ENCODE peak calls at places on chromosomes 2 and 18, in six cellular contexts. Y, Q, V, G, U and J are unnamed samples.
A peak's percentile ranks its signal among the peaks of the same experiment; 100 is the strongest.

GRCh38 chr2:212777020-212777491 is 238.5 kb upstream of the ERBB4 start:
- DNase-seq in V (peak; percentile 63), Q (peak; percentile 13), U (peak; percentile 6), Y (no peak), G (peak; percentile 41), J (peak; percentile 64)

GRCh38 chr2:58448065-58448507 is 207.0 kb upstream of the FANCL start:
- DNase-seq in V (peak; percentile 72), U (peak; percentile 88), G (peak; percentile 72), Q (peak; percentile 62), Y (no peak), J (peak; percentile 80)

GRCh38 chr2:189171956-189172609 is 7.5 kb downstream of the COL5A2 start:
- DNase-seq in G (no peak), V (no peak), Q (no peak), Y (no peak), U (no peak), J (peak; percentile 35)

GRCh38 chr2:102932521-102932920 is 170.7 kb downstream of the TMEM182 start:
- DNase-seq in V (no peak), U (no peak), Q (no peak), G (no peak), Y (no peak), J (no peak)

GRCh38 chr2:203683932-203684556 is 22.4 kb upstream of the CD28 start:
- DNase-seq in Y (peak; percentile 54), U (no peak), V (peak; percentile 87), G (peak; percentile 97), Q (peak; percentile 39), J (peak; percentile 97)

GRCh38 chr18:48161911-48162698 is 231.6 kb upstream of the SMAD2 start:
- DNase-seq in V (no peak), U (no peak), Y (no peak), G (peak; percentile 15), Q (no peak), J (no peak)

GRCh38 chr2:228938629-228939028 is 332.5 kb downstream of the PID1 start:
- DNase-seq in Q (peak; percentile 1), V (peak; percentile 20), Y (no peak), U (no peak), G (peak; percentile 10), J (peak; percentile 26)

GRCh38 chr2:71811726-71812125 is 335.9 kb downstream of the CYP26B1 start:
- DNase-seq in Q (no peak), Y (no peak), U (no peak), G (no peak), V (no peak), J (no peak)

GRCh38 chr2:134669731-134670669 is 48.8 kb downstream of the TMEM163 start:
- DNase-seq in U (no peak), V (no peak), G (no peak), Q (no peak), Y (no peak), J (no peak)

GRCh38 chr2:237617305-237617982 is 9.9 kb upstream of the LRRFIP1 start:
- DNase-seq in V (no peak), Y (no peak), Q (no peak), G (no peak), U (no peak), J (no peak)

GRCh38 chr18:8632386-8632785 is 23.1 kb downstream of the RAB12 start:
- DNase-seq in Y (no peak), U (no peak), V (no peak), G (no peak), Q (no peak), J (no peak)

GRCh38 chr2:74497777-74498499 is 1.5 kb downstream of the LBX2 start:
- DNase-seq in G (no peak), V (no peak), Y (no peak), Q (no peak), U (no peak), J (no peak)

GRCh38 chr2:232335859-232336215 is 42.7 kb upstream of the ALPP start:
- DNase-seq in U (no peak), G (no peak), Y (no peak), Q (no peak), V (no peak), J (no peak)

GRCh38 chr2:95010126-95010525 is 15.4 kb upstream of the MAL start:
- DNase-seq in Y (no peak), V (no peak), G (no peak), Q (no peak), U (no peak), J (no peak)

GRCh38 chr2:54895735-54896134 is 154.5 kb downstream of the RTN4 start:
- DNase-seq in G (peak; percentile 40), Q (peak; percentile 15), U (no peak), V (peak; percentile 45), Y (no peak), J (peak; percentile 46)

GRCh38 chr2:197675246-197675645 is at the start of gene RFTN2:
- DNase-seq in Y (no peak), V (no peak), U (no peak), Q (no peak), G (peak; percentile 27), J (peak; percentile 34)
- H3K4me3 ChIP-seq in Y (peak within 1 kb of the TSS; percentile 59), V (peak within 1 kb of the TSS; percentile 55), U (no peak within 1 kb of the TSS), Q (peak within 1 kb of the TSS; percentile 49), G (peak within 1 kb of the TSS; percentile 64), J (peak within 1 kb of the TSS; percentile 70)

GRCh38 chr2:176269319-176270099 is at the start of gene MTX2:
- DNase-seq in Y (no peak), U (peak; percentile 57), G (peak; percentile 73), V (peak; percentile 55), Q (no peak), J (peak; percentile 69)

GRCh38 chr2:176270100-176270750 is 983 bp downstream of the MTX2 start:
- DNase-seq in Q (no peak), G (no peak), Y (no peak), V (no peak), U (no peak), J (no peak)

GRCh38 chr2:176268976-176269318 is 295 bp upstream of the MTX2 start:
- DNase-seq in Y (no peak), U (no peak), G (no peak), V (no peak), Q (no peak), J (no peak)

GRCh38 chr2:176272870-176273269 is 3.6 kb downstream of the MTX2 start:
- DNase-seq in U (no peak), Y (no peak), G (no peak), Q (no peak), V (no peak), J (no peak)
- TF ChIP-seq CTCF in U (no peak), Y (no peak), G (no peak), Q (no peak), V (no peak), J (no peak)

GRCh38 chr2:68155618-68156017 is 2.1 kb upstream of the PNO1 start:
- DNase-seq in G (no peak), Q (no peak), V (no peak), U (no peak), Y (no peak), J (no peak)
- H3K4me3 ChIP-seq in G (no peak overlapping the region), Q (no peak overlapping the region), V (no peak overlapping the region), U (peak overlapping the region; percentile 92), Y (no peak overlapping the region), J (no peak overlapping the region)

GRCh38 chr2:107278672-107279071 is 392.7 kb upstream of the ST6GAL2 start:
- DNase-seq in Y (no peak), Q (no peak), U (no peak), G (no peak), V (no peak), J (no peak)
- TF ChIP-seq CTCF in Y (no peak), Q (no peak), U (no peak), G (no peak), V (no peak), J (no peak)

DNA sequence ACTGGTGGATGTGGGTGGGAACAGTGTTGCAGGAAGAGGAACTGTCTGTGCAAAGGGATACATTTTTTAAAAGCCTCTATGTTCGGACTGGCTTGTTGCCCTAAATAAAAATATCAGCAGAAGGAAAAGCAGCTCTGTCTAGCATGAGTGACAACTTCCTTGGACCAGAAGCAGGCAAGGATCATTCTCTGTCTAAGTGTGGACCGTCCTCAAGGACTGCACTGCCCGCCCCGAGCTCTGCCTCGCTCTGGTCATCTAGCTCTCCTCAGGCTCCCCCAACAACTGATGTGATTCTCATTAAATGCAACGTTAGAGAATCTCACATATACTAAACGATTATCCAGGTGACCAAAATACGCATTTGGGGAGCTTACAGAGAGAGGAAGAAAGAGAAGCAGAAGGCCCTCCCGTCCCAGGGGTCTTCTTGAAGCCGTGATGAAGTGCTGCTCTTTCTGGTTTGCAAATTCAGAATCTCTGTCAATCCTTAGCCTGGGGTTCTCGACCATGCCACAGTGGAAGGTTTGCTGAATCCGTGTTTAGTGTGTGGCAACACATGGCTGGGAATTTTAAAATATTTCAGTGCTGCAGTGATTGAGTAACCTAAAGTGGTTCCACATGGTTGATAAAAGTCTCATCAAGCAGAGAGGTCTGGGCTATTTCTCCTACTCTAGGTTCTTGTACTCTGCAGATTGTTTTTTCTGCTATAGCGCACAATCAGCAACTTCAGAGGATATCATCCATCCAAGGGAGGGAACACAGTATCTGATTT is 173.1 kb upstream of the TRIB2 start:
- DNase-seq in V (peak; percentile 83), Y (no peak), G (no peak), Q (no peak), U (no peak), J (peak; percentile 29)
- H3K4me3 ChIP-seq in V (no peak overlapping the region), Y (no peak overlapping the region), G (no peak overlapping the region), Q (no peak overlapping the region), U (no peak overlapping the region), J (no peak overlapping the region)

GRCh38 chr2:127134833-127135830 is 28.2 kb upstream of the BIN1 start:
- DNase-seq in G (no peak), Y (no peak), Q (no peak), V (no peak), U (no peak), J (no peak)
- TF ChIP-seq CTCF in G (no peak), Y (no peak), Q (no peak), V (no peak), U (no peak), J (no peak)

DNA sequence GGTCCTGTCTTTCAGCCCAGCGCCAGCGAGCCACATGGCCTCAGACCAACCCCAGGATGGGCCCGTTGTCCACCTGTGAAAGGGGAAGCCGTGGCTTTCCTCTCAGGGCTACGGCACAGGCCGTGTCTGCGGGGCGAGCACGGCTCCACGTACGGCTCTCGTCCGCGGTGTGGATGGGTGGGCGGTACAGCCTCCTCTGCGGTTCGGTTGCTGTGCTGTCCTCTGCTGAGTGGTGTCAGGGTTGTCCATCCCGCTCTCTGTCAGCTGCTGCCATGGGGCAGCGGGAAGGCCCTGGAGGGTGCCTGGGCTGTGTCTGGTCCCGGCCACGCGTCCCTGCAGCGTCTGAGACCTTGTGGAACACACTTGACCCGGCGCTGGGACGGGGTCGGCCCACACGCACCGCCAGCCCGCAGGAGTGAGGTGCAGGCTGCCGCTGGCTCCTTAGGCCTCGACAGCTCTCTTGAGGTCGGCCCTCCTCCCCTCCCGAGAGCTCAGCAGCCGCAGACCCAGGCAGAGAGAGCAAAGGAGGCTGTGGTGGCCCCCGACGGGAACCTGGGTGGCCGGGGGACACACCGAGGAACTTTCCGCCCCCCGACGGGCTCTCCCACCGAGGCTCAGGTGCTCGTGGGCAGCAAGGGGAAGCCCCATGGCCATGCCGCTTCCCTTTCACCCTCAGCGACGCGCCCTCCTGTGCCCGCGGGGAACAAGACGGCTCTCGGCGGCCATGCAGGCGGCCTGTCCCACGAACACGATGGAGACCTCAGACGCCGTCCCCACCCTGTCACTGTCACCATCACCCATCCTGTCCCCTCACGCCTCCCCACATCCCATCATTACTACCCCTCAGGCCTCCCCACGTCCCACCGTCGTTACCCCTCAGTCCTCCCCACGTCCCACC is 128.7 kb downstream of the NFATC1 start:
- DNase-seq in Q (no peak), Y (no peak), V (no peak), U (no peak), G (no peak), J (no peak)
- H3K4me3 ChIP-seq in Q (no peak overlapping the region), Y (no peak overlapping the region), V (no peak overlapping the region), U (no peak overlapping the region), G (no peak overlapping the region), J (no peak overlapping the region)